ENCODE peak calls at places on chromosomes 1 and 21, in five cellular contexts. B is A549; M is fibroblast of the aortic adventitia; C is tibial artery; Q is CD4-positive, alpha-beta T cell. A is an unnamed sample.

GRCh38 chr1:41268154-41268770 is 26.2 kb upstream of the SCMH1 start:
- DNase-seq in B (peak), C (peak), Q (peak), M (peak), A (no peak)

GRCh38 chr1:5120559-5120958 is 466.1 kb downstream of the AJAP1 start:
- DNase-seq in Q (no peak), M (no peak), C (no peak), B (no peak), A (no peak)

GRCh38 chr1:166903232-166903631 is 27.2 kb upstream of the TADA1 start:
- DNase-seq in C (no peak), M (no peak), Q (no peak), B (no peak), A (no peak)

GRCh38 chr21:28111151-28111619 is 881.5 kb downstream of the LTN1 start:
- DNase-seq in M (peak), B (no peak), C (no peak), Q (no peak), A (no peak)

GRCh38 chr1:208243851-208244583 is at the start of gene PLXNA2:
- DNase-seq in B (peak), C (peak), M (peak), Q (peak), A (peak)

GRCh38 chr1:195019385-195019784 is 1588.9 kb downstream of the KCNT2 start:
- DNase-seq in B (no peak), C (no peak), Q (no peak), M (no peak), A (no peak)

GRCh38 chr1:161193561-161194235 is 5.2 kb downstream of the ADAMTS4 start:
- DNase-seq in C (peak), M (no peak), Q (no peak), B (no peak), A (no peak)

GRCh38 chr1:20732588-20733360 is at the start of gene SH2D5:
- DNase-seq in B (peak), Q (peak), C (peak), M (peak), A (peak)

GRCh38 chr1:200873671-200874397 is 1.1 kb downstream of the GPR25 start:
- DNase-seq in Q (no peak), C (no peak), B (no peak), M (no peak), A (no peak)

GRCh38 chr21:42807938-42808613 is 71.3 kb downstream of the WDR4 start:
- DNase-seq in B (no peak), M (no peak), C (no peak), Q (no peak), A (no peak)

GRCh38 chr21:35606578-35606977 is 453.7 kb downstream of the SETD4 start:
- DNase-seq in M (no peak), C (no peak), B (no peak), Q (no peak), A (no peak)

GRCh38 chr1:84698718-84699117 is 8.5 kb upstream of the SSX2IP start:
- DNase-seq in B (peak), M (peak), C (no peak), Q (no peak), A (no peak)

GRCh38 chr1:6233376-6233775 is 2.4 kb downstream of the ICMT start:
- DNase-seq in Q (no peak), B (no peak), M (no peak), C (no peak), A (no peak)

GRCh38 chr1:48500541-48501440 is 28.8 kb upstream of the SPATA6 start:
- DNase-seq in Q (no peak), M (no peak), C (no peak), B (no peak), A (no peak)

GRCh38 chr1:31750858-31751638 is 13.1 kb downstream of the ADGRB2 start:
- DNase-seq in B (no peak), Q (no peak), C (no peak), M (peak), A (no peak)

GRCh38 chr1:12097321-12097720 is 34.2 kb downstream of the TNFRSF8 start:
- DNase-seq in B (no peak), Q (no peak), M (peak), C (no peak), A (no peak)

GRCh38 chr21:33586927-33587326 is 1.6 kb downstream of the DONSON start:
- DNase-seq in M (no peak), C (no peak), Q (no peak), B (no peak), A (no peak)

GRCh38 chr1:179813626-179814351 is 63.8 kb downstream of the TOR1AIP2 start:
- DNase-seq in M (no peak), Q (no peak), B (no peak), C (no peak), A (no peak)

GRCh38 chr21:38486221-38486620 is 12.1 kb downstream of the ERG start:
- DNase-seq in Q (no peak), M (peak), B (peak), C (no peak), A (no peak)

GRCh38 chr1:157842939-157843338 is 1.3 kb upstream of the CD5L start:
- DNase-seq in M (no peak), C (no peak), B (no peak), Q (no peak), A (no peak)

GRCh38 chr1:25651036-25651640 is 34.5 kb downstream of the MAN1C1 start:
- DNase-seq in Q (no peak), B (no peak), M (no peak), C (no peak), A (no peak)

GRCh38 chr1:162973381-162973795 is 95.8 kb upstream of the RGS4 start:
- DNase-seq in M (peak), B (no peak), Q (no peak), C (no peak), A (no peak)

GRCh38 chr1:75618382-75618781 is 7.5 kb upstream of the SLC44A5 start:
- DNase-seq in B (no peak), M (no peak), C (no peak), Q (no peak), A (no peak)

GRCh38 chr1:62355095-62355494 is 35.9 kb upstream of the KANK4 start:
- DNase-seq in M (no peak), B (no peak), Q (no peak), C (no peak), A (no peak)

GRCh38 chr1:115833806-115834205 is 7.1 kb downstream of the NHLH2 start:
- DNase-seq in C (no peak), Q (no peak), M (no peak), B (no peak), A (no peak)
- TF ChIP-seq CTCF in C (no peak), Q (no peak), M (no peak), B (no peak), A (no peak)

GRCh38 chr1:228071839-228072657 is 10.5 kb upstream of the ARF1 start:
- DNase-seq in C (no peak), M (no peak), Q (no peak), B (no peak), A (no peak)
- TF ChIP-seq CTCF in C (no peak), M (no peak), Q (no peak), B (no peak), A (no peak)

GRCh38 chr1:154791292-154792278 is 78.5 kb downstream of the KCNN3 start:
- DNase-seq in B (no peak), Q (peak), C (no peak), M (peak), A (no peak)
- TF ChIP-seq CTCF in B (no peak), Q (peak), C (no peak), M (no peak), A (no peak)

GRCh38 chr1:52747450-52747849 is 21.2 kb downstream of the ZYG11B start:
- DNase-seq in B (no peak), Q (no peak), C (no peak), M (no peak), A (no peak)

GRCh38 chr1:52746189-52746588 is 19.9 kb downstream of the ZYG11B start:
- DNase-seq in M (no peak), C (no peak), Q (no peak), B (no peak), A (no peak)

GRCh38 chr1:52752427-52752826 is 26.2 kb downstream of the ZYG11B start:
- DNase-seq in B (no peak), C (no peak), Q (no peak), M (no peak), A (no peak)

GRCh38 chr1:52751589-52752306 is 25.5 kb downstream of the ZYG11B start:
- DNase-seq in C (no peak), B (no peak), Q (no peak), M (peak), A (no peak)

DNA sequence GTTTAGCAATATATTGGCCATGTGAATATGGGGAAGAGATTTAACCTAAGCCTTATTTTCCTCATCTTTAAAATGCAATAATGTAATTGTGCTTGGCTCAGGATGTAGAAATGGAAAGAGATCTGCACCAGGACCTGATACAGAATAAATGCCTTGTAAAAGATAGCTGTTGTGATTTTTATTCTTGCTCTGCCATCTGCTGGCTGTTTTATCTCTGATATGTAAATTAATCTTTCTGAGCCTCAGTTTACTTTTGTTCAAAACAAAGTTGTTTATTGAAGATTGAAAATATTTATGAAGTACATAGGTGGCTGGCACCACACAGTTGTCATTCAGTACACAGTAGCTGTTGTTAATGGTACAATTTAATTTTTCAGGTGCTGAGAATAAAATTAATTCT is 21.9 kb downstream of the ZYG11B start:
- DNase-seq in B (peak), M (peak), C (no peak), Q (no peak), A (no peak)
- TF ChIP-seq CTCF in B (peak), M (peak), C (peak), Q (no peak), A (no peak)

DNA sequence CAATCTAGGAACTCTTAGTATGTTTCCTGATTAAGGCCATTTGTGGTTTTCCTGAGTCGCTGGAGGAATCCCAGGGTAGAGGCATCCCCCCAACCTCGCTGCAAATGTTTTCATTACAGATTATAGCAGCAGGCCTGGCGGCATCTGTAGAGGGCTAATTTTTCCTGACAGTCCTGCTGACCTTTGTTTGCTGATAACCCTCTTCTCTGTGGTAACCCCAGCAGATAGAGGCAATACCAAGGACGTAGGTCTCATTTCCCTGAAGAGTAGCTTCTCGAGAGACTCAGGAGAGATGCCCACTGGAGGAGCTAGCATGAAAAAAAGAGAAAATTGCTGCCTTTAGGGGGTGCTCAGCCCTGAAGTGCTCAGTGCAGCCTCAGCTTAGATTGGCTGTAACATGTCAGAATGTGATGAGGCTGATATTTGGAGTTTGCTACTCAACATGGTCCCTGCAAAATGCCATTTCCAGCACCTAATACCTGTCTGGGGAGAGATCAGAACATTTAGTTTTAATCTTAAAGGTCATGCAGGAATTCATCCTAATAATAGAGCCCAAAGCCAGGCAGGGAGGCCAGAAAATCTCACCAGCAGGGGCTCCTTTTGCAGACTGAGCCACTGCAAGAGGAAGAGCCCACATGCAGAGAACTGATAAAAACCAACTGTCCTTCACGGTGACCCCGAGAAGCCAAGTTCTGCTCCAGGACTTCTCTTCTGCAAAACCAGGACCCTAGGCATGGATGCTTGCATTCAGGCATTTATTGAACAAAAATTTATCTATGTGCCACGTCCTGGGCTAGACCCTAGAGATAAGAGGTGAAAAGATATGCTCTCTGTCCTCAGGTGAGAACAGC is 184.5 kb downstream of the KAZN start:
- DNase-seq in M (no peak), B (no peak), C (no peak), Q (no peak), A (no peak)
- TF ChIP-seq CTCF in M (no peak), B (no peak), C (no peak), Q (no peak), A (no peak)

GRCh38 chr1:59978026-59978425 is 51.5 kb upstream of the CYP2J2 start:
- DNase-seq in M (no peak), Q (no peak), C (no peak), B (no peak), A (no peak)

GRCh38 chr1:59979551-59980070 is 53.0 kb upstream of the CYP2J2 start:
- DNase-seq in Q (no peak), B (no peak), C (no peak), M (peak), A (no peak)

GRCh38 chr1:59973719-59974118 is 47.1 kb upstream of the CYP2J2 start:
- DNase-seq in B (no peak), M (no peak), Q (no peak), C (no peak), A (no peak)

GRCh38 chr1:59976194-59977074 is 49.9 kb upstream of the CYP2J2 start:
- DNase-seq in B (peak), M (peak), Q (no peak), C (peak), A (no peak)

DNA sequence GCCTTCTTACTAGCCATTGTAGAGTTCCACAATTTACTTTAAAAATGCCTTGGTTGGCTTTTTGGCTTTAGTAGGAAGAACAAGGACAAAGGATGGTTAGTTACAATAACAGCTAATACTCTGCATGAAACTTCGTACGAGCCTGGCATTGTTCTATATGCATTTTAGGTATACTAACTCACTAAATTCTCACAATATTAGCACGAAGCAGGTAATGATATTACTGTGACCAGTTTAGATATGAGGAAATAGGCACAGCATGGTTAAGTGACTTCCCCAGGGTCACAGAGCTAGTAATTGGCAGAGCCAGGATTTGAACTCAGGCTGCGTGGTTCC is 50.5 kb upstream of the CYP2J2 start:
- DNase-seq in M (no peak), B (no peak), Q (no peak), C (no peak), A (no peak)
- TF ChIP-seq CTCF in M (no peak), B (no peak), Q (peak), C (no peak), A (no peak)

DNA sequence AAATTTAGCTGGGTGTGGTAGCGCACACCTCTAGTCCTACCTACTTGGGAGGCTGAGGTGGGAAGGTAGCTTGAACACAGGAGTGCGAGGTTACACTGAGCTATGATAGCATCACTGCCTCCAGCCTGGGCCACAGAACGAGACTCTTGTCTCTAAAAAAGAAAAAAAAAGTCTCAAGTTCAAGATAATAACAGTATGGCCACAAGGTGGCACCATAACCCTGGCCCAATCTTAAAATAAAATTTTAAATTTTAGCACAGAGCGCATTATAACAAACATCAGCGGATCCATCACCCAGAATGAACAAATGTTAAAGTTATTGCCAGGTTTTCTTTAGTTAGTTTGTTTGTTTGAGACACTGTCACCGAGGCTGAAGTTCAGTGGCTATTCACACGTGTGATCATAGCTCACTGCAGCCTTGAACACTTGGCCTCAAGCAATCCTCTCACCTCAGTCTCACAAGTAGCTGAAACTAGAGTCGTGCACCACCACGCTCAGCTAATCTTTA is 2.9 kb upstream of the HTR6 start:
- DNase-seq in M (peak), C (no peak), B (peak), Q (no peak), A (no peak)
- TF ChIP-seq CTCF in M (peak), C (peak), B (peak), Q (peak), A (peak)

A was measured in esophagus squamous epithelium.